ENCODE peak calls at places on chromosomes 4 and X, in six cellular contexts. N is testis; A is neural crest cell; G is CD4-positive, alpha-beta T cell; B is colonic mucosa; J is tibial nerve. C is an unnamed sample.

GRCh38 chrX:133999013-133999705 is 13.8 kb upstream of the GPC3 start:
- DNase-seq in N (peak; percentile 23), A (no peak), B (no peak), G (no peak), J (peak; percentile 25), C (no peak)

GRCh38 chrX:155048997-155049619 is 21.8 kb downstream of the CMC4 start:
- DNase-seq in N (peak; percentile 70), G (no peak), A (peak; percentile 44), J (no peak), B (peak; percentile 71), C (no peak)

GRCh38 chr4:37631551-37631950 is 54.6 kb downstream of the RELL1 start:
- DNase-seq in J (peak; percentile 45), N (peak; percentile 89), G (no peak), B (no peak), A (no peak), C (no peak)

GRCh38 chr4:138192113-138192512 is 50.0 kb downstream of the SLC7A11 start:
- DNase-seq in N (no peak), G (no peak), A (no peak), J (no peak), B (no peak), C (no peak)

GRCh38 chr4:101349346-101350064 is 2.2 kb upstream of the PPP3CA start:
- DNase-seq in B (peak; percentile 65), J (peak; percentile 49), G (no peak), N (peak; percentile 24), A (no peak), C (no peak)

GRCh38 chr4:108356209-108356535 is 187.4 kb upstream of the LEF1 start:
- DNase-seq in J (no peak), A (no peak), N (no peak), G (no peak), B (no peak), C (no peak)

GRCh38 chrX:70762285-70762684 is 146.2 kb downstream of the TEX11 start:
- DNase-seq in A (no peak), J (no peak), G (no peak), B (no peak), N (no peak), C (no peak)

GRCh38 chr4:100009490-100009889 is 59.4 kb upstream of the H2AZ1 start:
- DNase-seq in A (no peak), J (no peak), G (no peak), B (no peak), N (no peak), C (no peak)

GRCh38 chr4:156378053-156378665 is 424.5 kb upstream of the CTSO start:
- DNase-seq in J (no peak), A (no peak), G (no peak), B (peak; percentile 23), N (peak; percentile 52), C (no peak)

GRCh38 chr4:3254302-3255131 is 5.6 kb downstream of the MSANTD1 start:
- DNase-seq in J (no peak), A (no peak), B (no peak), G (no peak), N (no peak), C (peak; percentile 6)

GRCh38 chr4:168917150-168917779 is 92.8 kb downstream of the CBR4 start:
- DNase-seq in A (no peak), B (no peak), N (no peak), J (peak; percentile 57), G (no peak), C (no peak)

GRCh38 chr4:148618856-148619255 is 176.6 kb upstream of the NR3C2 start:
- DNase-seq in A (no peak), J (no peak), B (no peak), G (no peak), N (no peak), C (no peak)

GRCh38 chrX:129230850-129231512 is 292.3 kb downstream of the SMARCA1 start:
- DNase-seq in N (no peak), G (no peak), B (no peak), A (no peak), J (no peak), C (no peak)

GRCh38 chr4:152352215-152352614 is 183.7 kb downstream of the FBXW7 start:
- DNase-seq in J (no peak), A (no peak), B (no peak), N (no peak), G (no peak), C (no peak)

GRCh38 chr4:176584031-176584430 is 208.7 kb downstream of the VEGFC start:
- DNase-seq in A (no peak), N (no peak), J (no peak), G (no peak), B (no peak), C (no peak)

GRCh38 chr4:152106781-152107321 is 346.0 kb upstream of the GATB start:
- DNase-seq in B (no peak), A (no peak), J (no peak), G (no peak), N (peak; percentile 79), C (no peak)

GRCh38 chrX:153924149-153924861 is 1.8 kb downstream of the ARHGAP4 start:
- DNase-seq in G (peak; percentile 30), B (no peak), A (no peak), N (peak; percentile 67), J (no peak), C (no peak)

GRCh38 chr4:38382492-38382891 is 281.5 kb upstream of the KLF3 start:
- DNase-seq in B (no peak), G (no peak), N (no peak), A (no peak), J (no peak), C (no peak)

GRCh38 chrX:2342281-2342688 is 158.5 kb downstream of the DHRSX start:
- DNase-seq in N (no peak), G (no peak), J (no peak), A (no peak), B (no peak), C (no peak)

GRCh38 chrX:130566028-130566683 is 164.4 kb downstream of the RBMX2 start:
- DNase-seq in N (no peak), G (no peak), A (no peak), B (no peak), J (no peak), C (no peak)

GRCh38 chr4:183353557-183353956 is 31.3 kb upstream of the CLDN24 start:
- DNase-seq in A (no peak), N (no peak), G (no peak), J (no peak), B (no peak), C (no peak)

GRCh38 chrX:38437093-38437492 is 84.7 kb downstream of the OTC start:
- DNase-seq in B (no peak), A (no peak), G (no peak), J (no peak), N (no peak), C (no peak)

GRCh38 chr4:139175647-139176298 is 1.2 kb downstream of the ELF2 start:
- DNase-seq in J (no peak), G (no peak), A (peak; percentile 24), B (no peak), N (no peak), C (no peak)

GRCh38 chr4:110270492-110271197 is 72.2 kb upstream of the ELOVL6 start:
- DNase-seq in G (no peak), J (no peak), B (no peak), N (no peak), A (no peak), C (no peak)

GRCh38 chr4:184385705-184386141 is 88.6 kb downstream of the IRF2 start:
- DNase-seq in G (no peak), A (no peak), B (peak; percentile 90), N (no peak), J (no peak), C (no peak)

GRCh38 chr4:128866281-128866680 is 56.8 kb downstream of the JADE1 start:
- DNase-seq in J (no peak), A (no peak), B (no peak), G (no peak), N (no peak), C (no peak)

GRCh38 chr4:96120206-96120605 is 280.3 kb downstream of the PDHA2 start:
- DNase-seq in N (no peak), J (no peak), A (no peak), B (no peak), G (no peak), C (no peak)

GRCh38 chr4:38294238-38294637 is 334.0 kb downstream of the PTTG2 start:
- DNase-seq in B (no peak), N (no peak), J (no peak), A (no peak), G (no peak), C (no peak)

GRCh38 chr4:186630128-186630527 is 74.8 kb upstream of the MTNR1A start:
- DNase-seq in N (no peak), B (no peak), G (no peak), J (no peak), A (no peak), C (no peak)

GRCh38 chr4:168887809-168888208 is 122.2 kb downstream of the CBR4 start:
- DNase-seq in J (no peak), B (no peak), N (no peak), G (no peak), A (no peak), C (no peak)

GRCh38 chrX:137567474-137568232 is 1.7 kb downstream of the ZIC3 start:
- DNase-seq in G (no peak), N (no peak), J (no peak), B (no peak), A (no peak), C (no peak)

GRCh38 chr4:10983274-10983673 is 298.7 kb upstream of the CLNK start:
- DNase-seq in A (no peak), J (no peak), B (no peak), G (no peak), N (no peak), C (no peak)
- TF ChIP-seq CTCF in A (no peak), J (no peak), B (no peak), G (no peak), N (no peak), C (no peak)

GRCh38 chr4:31246856-31247255 is 526.7 kb downstream of the PCDH7 start:
- DNase-seq in N (no peak), G (no peak), J (no peak), B (no peak), A (no peak), C (no peak)
- TF ChIP-seq CTCF in N (no peak), G (no peak), J (no peak), B (no peak), A (no peak), C (no peak)

GRCh38 chrX:110992611-110993010 is 103.4 kb upstream of the PAK3 start:
- DNase-seq in A (peak; percentile 9), N (peak; percentile 26), G (peak; percentile 4), J (no peak), B (peak; percentile 19), C (no peak)
- TF ChIP-seq CTCF in A (peak; percentile 70), N (peak; percentile 16), G (peak; percentile 21), J (no peak), B (peak; percentile 41), C (no peak)

DNA sequence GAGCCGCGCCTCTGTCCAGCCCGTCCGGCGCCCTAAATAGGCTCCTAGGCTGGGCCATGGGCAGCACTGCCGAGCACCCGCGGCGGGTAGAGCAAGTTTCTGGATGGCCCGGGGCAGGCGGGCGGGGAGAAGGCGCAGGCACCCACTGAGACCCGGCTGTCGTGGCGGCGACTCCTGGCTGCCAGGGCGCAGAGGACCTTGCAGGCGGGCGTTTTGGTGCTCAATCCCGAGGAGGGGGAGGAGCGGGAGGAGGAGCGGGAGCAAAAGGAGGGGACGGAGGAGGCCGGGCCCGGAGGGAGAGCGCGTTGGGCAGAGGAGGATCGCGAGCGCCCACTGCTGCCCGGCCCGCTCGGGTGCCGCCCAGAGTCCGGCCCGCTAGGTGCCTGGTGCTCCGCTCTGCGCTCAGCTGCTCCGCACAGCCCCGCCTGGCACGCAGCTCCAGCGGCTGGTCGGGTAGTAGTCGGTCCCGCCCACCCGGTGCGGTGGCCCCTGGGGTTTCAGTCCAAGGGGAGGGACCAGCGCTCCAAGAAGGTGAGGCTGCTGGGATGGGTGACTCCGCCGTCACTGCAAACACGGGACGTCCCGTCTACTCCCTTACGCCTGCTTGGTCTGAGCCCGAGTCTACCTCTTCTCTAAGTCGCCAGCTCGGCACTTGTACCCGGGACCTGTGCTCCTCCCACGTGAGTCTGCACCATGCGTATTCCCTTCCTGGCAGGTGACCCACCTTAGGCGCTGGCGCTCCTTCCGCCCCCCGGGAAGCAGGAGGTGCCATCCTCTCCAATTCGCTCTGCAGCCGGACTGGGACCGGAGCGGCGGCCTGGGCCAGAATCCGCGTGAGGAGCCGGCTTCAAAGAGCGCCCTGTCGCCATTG is at the start of gene HS3ST1:
- DNase-seq in G (no peak), A (peak; percentile 59), J (peak; percentile 71), N (peak; percentile 81), B (peak; percentile 91), C (peak; percentile 21)
- TF ChIP-seq CTCF in G (no peak), A (peak; percentile 74), J (peak; percentile 86), N (peak; percentile 63), B (peak; percentile 61), C (peak; percentile 19)